ENCODE peak calls at places on chromosomes 16 and 17, in ten cellular contexts. E is GM04503, B is HFF-Myc, A is colonic mucosa, J is fibroblast of lung, W is prostate gland, V is GM23338, K is left colon, L is T1000, C is kidney. H is an unnamed sample.

GRCh38 chr16:56298948-56299602 is 107.8 kb downstream of the GNAO1 start:
- DNase-seq in E (no peak), B (no peak), A (no peak), J (no peak), W (no peak), V (no peak), K (peak), L (no peak), C (peak), H (no peak)

GRCh38 chr16:2829501-2830354 is at the start of gene ZG16B:
- DNase-seq in E (no peak), B (no peak), A (peak), J (no peak), W (peak), V (no peak), K (peak), L (no peak), C (no peak), H (peak)

GRCh38 chr16:49859139-49859947 is 3.4 kb upstream of the ZNF423 start:
- DNase-seq in E (no peak), B (no peak), A (peak), J (no peak), W (no peak), V (peak), K (peak), L (no peak), C (peak), H (peak)

GRCh38 chr16:4055748-4056147 is 60.5 kb downstream of the ADCY9 start:
- DNase-seq in E (no peak), B (no peak), A (no peak), J (no peak), W (no peak), V (no peak), K (no peak), L (no peak), C (no peak), H (no peak)

GRCh38 chr16:57892447-57893096 is 78.4 kb downstream of the CNGB1 start:
- DNase-seq in E (no peak), B (no peak), A (peak), J (no peak), W (no peak), V (no peak), K (peak), L (no peak), C (no peak), H (peak)

GRCh38 chr16:11094838-11095565 is 150.6 kb downstream of the CLEC16A start:
- DNase-seq in E (no peak), B (no peak), A (no peak), J (no peak), W (no peak), V (no peak), K (no peak), L (no peak), C (no peak), H (no peak)

GRCh38 chr16:53099318-53100130 is 44.7 kb downstream of the CHD9 start:
- DNase-seq in E (no peak), B (no peak), A (peak), J (peak), W (peak), V (peak), K (peak), L (peak), C (peak), H (peak)

GRCh38 chr17:50049636-50050035 is 6.3 kb upstream of the ITGA3 start:
- DNase-seq in E (no peak), B (no peak), A (no peak), J (no peak), W (no peak), V (no peak), K (no peak), L (no peak), C (no peak), H (peak)

GRCh38 chr17:34990921-34991365 is 10.6 kb downstream of the LIG3 start:
- DNase-seq in E (no peak), B (no peak), A (no peak), J (peak), W (peak), V (no peak), K (no peak), L (no peak), C (no peak), H (no peak)

GRCh38 chr17:14225153-14226004 is 11.3 kb downstream of the CDRT15 start:
- DNase-seq in E (no peak), B (no peak), A (no peak), J (no peak), W (no peak), V (no peak), K (no peak), L (no peak), C (no peak), H (no peak)

GRCh38 chr17:28227278-28228108 is 91.5 kb upstream of the TMEM97 start:
- DNase-seq in E (no peak), B (no peak), A (peak), J (peak), W (peak), V (peak), K (peak), L (no peak), C (peak), H (peak)

GRCh38 chr17:50620237-50620636 is 14.4 kb upstream of the ABCC3 start:
- DNase-seq in E (no peak), B (no peak), A (no peak), J (no peak), W (no peak), V (no peak), K (no peak), L (no peak), C (no peak), H (no peak)

GRCh38 chr17:82917656-82918345 is 78.0 kb upstream of the ZNF750 start:
- DNase-seq in E (peak), B (no peak), A (peak), J (no peak), W (no peak), V (peak), K (no peak), L (no peak), C (peak), H (peak)

GRCh38 chr17:82888583-82889495 is 49.0 kb upstream of the ZNF750 start:
- DNase-seq in E (no peak), B (no peak), A (peak), J (no peak), W (peak), V (no peak), K (no peak), L (no peak), C (peak), H (peak)

GRCh38 chr17:28712037-28712704 is 483 bp upstream of the PROCA1 start:
- DNase-seq in E (no peak), B (no peak), A (peak), J (no peak), W (no peak), V (peak), K (peak), L (no peak), C (peak), H (peak)

GRCh38 chr17:225551-225950 is 44.1 kb upstream of the DOC2B start:
- DNase-seq in E (no peak), B (no peak), A (no peak), J (no peak), W (no peak), V (no peak), K (no peak), L (no peak), C (peak), H (no peak)

GRCh38 chr16:47887496-47887895 is 268.3 kb downstream of the ABCC12 start:
- DNase-seq in E (no peak), B (no peak), A (no peak), J (no peak), W (no peak), V (peak), K (no peak), L (peak), C (no peak), H (no peak)

GRCh38 chr16:68264128-68265077 is at the start of gene SLC7A6:
- DNase-seq in E (no peak), B (no peak), A (peak), J (peak), W (peak), V (peak), K (peak), L (peak), C (peak), H (peak)